ENCODE peak calls at places on chromosomes 12 and 14, in eight cellular contexts. One of them, this sample, is unnamed.

GRCh38 chr12:20189767-20190166 is 178.6 kb upstream of the PDE3A start:
- DNase-seq in neural crest cell: no peak
- DNase-seq in mesothelial cell of epicardium: no peak
- DNase-seq in AG09309: no peak
- DNase-seq in right lobe of liver: no peak
- DNase-seq in HCT116: no peak
- DNase-seq in fibroblast of pulmonary artery: no peak
- DNase-seq in psoas muscle: no peak
- DNase-seq in this sample: no peak

GRCh38 chr14:20458031-20458789 is 3.0 kb downstream of the PIP4P1 start:
- DNase-seq in mesothelial cell of epicardium: no peak
- DNase-seq in right lobe of liver: no peak
- DNase-seq in AG09309: no peak
- DNase-seq in neural crest cell: no peak
- DNase-seq in fibroblast of pulmonary artery: no peak
- DNase-seq in psoas muscle: no peak
- DNase-seq in HCT116: no peak
- DNase-seq in this sample: no peak

GRCh38 chr14:82855912-82856381 is 1322.3 kb upstream of the SEL1L start:
- DNase-seq in fibroblast of pulmonary artery: peak; percentile 37
- DNase-seq in AG09309: no peak
- DNase-seq in mesothelial cell of epicardium: no peak
- DNase-seq in right lobe of liver: no peak
- DNase-seq in HCT116: no peak
- DNase-seq in psoas muscle: no peak
- DNase-seq in neural crest cell: no peak
- DNase-seq in this sample: no peak

GRCh38 chr12:83506841-83507240 is 820.1 kb downstream of the TMTC2 start:
- DNase-seq in AG09309: no peak
- DNase-seq in right lobe of liver: no peak
- DNase-seq in neural crest cell: no peak
- DNase-seq in HCT116: no peak
- DNase-seq in fibroblast of pulmonary artery: no peak
- DNase-seq in psoas muscle: no peak
- DNase-seq in mesothelial cell of epicardium: no peak
- DNase-seq in this sample: no peak

GRCh38 chr12:106598003-106598402 is 15.2 kb downstream of the RFX4 start:
- DNase-seq in psoas muscle: no peak
- DNase-seq in mesothelial cell of epicardium: no peak
- DNase-seq in right lobe of liver: no peak
- DNase-seq in HCT116: no peak
- DNase-seq in neural crest cell: no peak
- DNase-seq in AG09309: no peak
- DNase-seq in fibroblast of pulmonary artery: no peak
- DNase-seq in this sample: no peak

GRCh38 chr14:76329150-76329881 is 46.6 kb upstream of the ESRRB start:
- DNase-seq in HCT116: no peak
- DNase-seq in psoas muscle: no peak
- DNase-seq in right lobe of liver: peak; percentile 68
- DNase-seq in mesothelial cell of epicardium: no peak
- DNase-seq in neural crest cell: no peak
- DNase-seq in fibroblast of pulmonary artery: no peak
- DNase-seq in AG09309: no peak
- DNase-seq in this sample: no peak

GRCh38 chr12:11968041-11968383 is 102.7 kb upstream of the BCL2L14 start:
- DNase-seq in neural crest cell: no peak
- DNase-seq in psoas muscle: no peak
- DNase-seq in right lobe of liver: no peak
- DNase-seq in fibroblast of pulmonary artery: no peak
- DNase-seq in HCT116: no peak
- DNase-seq in AG09309: no peak
- DNase-seq in mesothelial cell of epicardium: no peak
- DNase-seq in this sample: no peak

GRCh38 chr12:40010899-40011774 is 94.7 kb downstream of the SLC2A13 start:
- DNase-seq in mesothelial cell of epicardium: no peak
- DNase-seq in fibroblast of pulmonary artery: peak; percentile 85
- DNase-seq in right lobe of liver: no peak
- DNase-seq in HCT116: peak; percentile 41
- DNase-seq in neural crest cell: peak; percentile 40
- DNase-seq in AG09309: peak; percentile 44
- DNase-seq in psoas muscle: no peak
- DNase-seq in this sample: no peak

GRCh38 chr12:114395755-114396152 is 10.2 kb downstream of the TBX5 start:
- DNase-seq in mesothelial cell of epicardium: no peak
- DNase-seq in HCT116: no peak
- DNase-seq in psoas muscle: no peak
- DNase-seq in AG09309: peak; percentile 67
- DNase-seq in neural crest cell: no peak
- DNase-seq in fibroblast of pulmonary artery: peak; percentile 41
- DNase-seq in right lobe of liver: no peak
- DNase-seq in this sample: no peak

GRCh38 chr12:132516064-132517012 is 26.4 kb downstream of the FBRSL1 start:
- DNase-seq in fibroblast of pulmonary artery: no peak
- DNase-seq in psoas muscle: no peak
- DNase-seq in right lobe of liver: no peak
- DNase-seq in mesothelial cell of epicardium: no peak
- DNase-seq in neural crest cell: no peak
- DNase-seq in AG09309: no peak
- DNase-seq in HCT116: no peak
- DNase-seq in this sample: no peak

GRCh38 chr12:40769846-40770245 is 77.6 kb downstream of the CNTN1 start:
- DNase-seq in right lobe of liver: no peak
- DNase-seq in AG09309: no peak
- DNase-seq in mesothelial cell of epicardium: no peak
- DNase-seq in neural crest cell: no peak
- DNase-seq in psoas muscle: no peak
- DNase-seq in fibroblast of pulmonary artery: no peak
- DNase-seq in HCT116: no peak
- DNase-seq in this sample: no peak

GRCh38 chr14:49019467-49020100 is 566.6 kb downstream of the RPS29 start:
- DNase-seq in HCT116: no peak
- DNase-seq in AG09309: no peak
- DNase-seq in mesothelial cell of epicardium: no peak
- DNase-seq in psoas muscle: no peak
- DNase-seq in right lobe of liver: no peak
- DNase-seq in fibroblast of pulmonary artery: no peak
- DNase-seq in neural crest cell: no peak
- DNase-seq in this sample: no peak

GRCh38 chr14:61747342-61747741 is 14.9 kb upstream of the SNAPC1 start:
- DNase-seq in AG09309: no peak
- DNase-seq in mesothelial cell of epicardium: no peak
- DNase-seq in fibroblast of pulmonary artery: no peak
- DNase-seq in right lobe of liver: no peak
- DNase-seq in HCT116: no peak
- DNase-seq in psoas muscle: no peak
- DNase-seq in neural crest cell: no peak
- DNase-seq in this sample: no peak

GRCh38 chr12:85804663-85805062 is 31.5 kb downstream of the RASSF9 start:
- DNase-seq in psoas muscle: no peak
- DNase-seq in right lobe of liver: no peak
- DNase-seq in fibroblast of pulmonary artery: peak; percentile 58
- DNase-seq in mesothelial cell of epicardium: no peak
- DNase-seq in AG09309: no peak
- DNase-seq in HCT116: no peak
- DNase-seq in neural crest cell: no peak
- DNase-seq in this sample: no peak

DNA sequence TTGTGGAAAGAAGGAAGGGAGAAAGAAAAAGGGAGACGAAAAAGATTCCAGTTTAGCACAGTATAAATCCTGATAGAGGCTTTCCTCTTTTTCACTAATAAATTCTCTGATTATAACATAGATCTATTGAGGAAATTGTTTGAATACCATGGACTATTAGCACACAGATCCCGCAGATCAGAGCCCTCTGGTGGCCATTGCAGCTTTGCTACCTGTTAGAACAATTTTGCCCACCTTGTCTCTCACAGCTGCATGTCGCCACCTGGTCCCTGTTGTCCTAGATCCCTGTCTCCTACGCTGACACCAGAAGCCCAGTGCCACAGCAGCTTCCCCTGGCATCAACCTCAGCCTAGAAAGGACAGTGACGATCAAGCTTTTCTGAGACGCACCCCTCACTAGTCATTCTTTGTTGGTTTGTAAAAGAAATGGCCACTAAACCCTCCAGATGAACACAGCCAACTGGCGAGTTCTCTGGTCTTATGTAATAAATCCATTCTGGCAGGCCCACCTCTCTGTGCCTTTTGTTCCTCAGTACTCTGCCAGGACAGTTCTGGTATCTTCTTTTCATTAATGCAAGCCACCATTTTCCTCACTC is 9.9 kb downstream of the GPHB5 start:
- DNase-seq in AG09309: no peak
- DNase-seq in psoas muscle: no peak
- DNase-seq in fibroblast of pulmonary artery: peak; percentile 47
- DNase-seq in mesothelial cell of epicardium: no peak
- DNase-seq in HCT116: peak; percentile 40
- DNase-seq in neural crest cell: no peak
- DNase-seq in right lobe of liver: no peak
- DNase-seq in this sample: no peak
- TF ChIP-seq CTCF in AG09309: peak; percentile 54
- TF ChIP-seq CTCF in psoas muscle: peak; percentile 13
- TF ChIP-seq CTCF in fibroblast of pulmonary artery: peak; percentile 71
- TF ChIP-seq CTCF in mesothelial cell of epicardium: peak; percentile 52
- TF ChIP-seq CTCF in HCT116: peak; percentile 46
- TF ChIP-seq CTCF in neural crest cell: peak; percentile 70
- TF ChIP-seq CTCF in right lobe of liver: peak; percentile 43
- TF ChIP-seq CTCF in this sample: peak; percentile 71

DNA sequence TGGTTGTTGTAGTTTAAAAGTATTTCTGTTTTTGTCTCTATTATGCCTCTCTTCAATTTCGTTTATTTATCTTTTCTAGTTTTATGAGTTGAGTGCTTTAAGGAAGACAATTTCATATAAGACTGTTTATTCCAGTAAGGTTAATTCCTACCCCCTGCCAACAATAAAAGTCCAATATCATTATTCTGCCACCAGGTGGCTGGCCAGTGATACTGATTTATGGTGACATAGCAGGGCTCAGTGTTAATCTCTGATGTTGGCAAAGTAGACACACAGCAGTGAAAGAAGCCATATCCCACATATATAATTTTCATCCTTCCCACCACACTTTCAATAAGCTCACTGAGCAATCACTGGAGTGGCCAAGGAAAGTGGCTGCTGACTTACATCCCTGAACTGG is 69.0 kb upstream of the BMP4 start:
- DNase-seq in right lobe of liver: no peak
- DNase-seq in neural crest cell: no peak
- DNase-seq in fibroblast of pulmonary artery: peak; percentile 62
- DNase-seq in mesothelial cell of epicardium: no peak
- DNase-seq in AG09309: peak; percentile 3
- DNase-seq in psoas muscle: no peak
- DNase-seq in HCT116: peak; percentile 43
- DNase-seq in this sample: no peak
- TF ChIP-seq CTCF in right lobe of liver: peak; percentile 56
- TF ChIP-seq CTCF in neural crest cell: peak; percentile 47
- TF ChIP-seq CTCF in fibroblast of pulmonary artery: peak; percentile 62
- TF ChIP-seq CTCF in mesothelial cell of epicardium: peak; percentile 42
- TF ChIP-seq CTCF in AG09309: peak; percentile 47
- TF ChIP-seq CTCF in psoas muscle: no peak
- TF ChIP-seq CTCF in HCT116: peak; percentile 59
- TF ChIP-seq CTCF in this sample: peak; percentile 57

GRCh38 chr12:104459556-104459909 is 2.8 kb downstream of the CHST11 start:
- DNase-seq in psoas muscle: no peak
- DNase-seq in mesothelial cell of epicardium: no peak
- DNase-seq in HCT116: no peak
- DNase-seq in right lobe of liver: no peak
- DNase-seq in neural crest cell: no peak
- DNase-seq in AG09309: no peak
- DNase-seq in fibroblast of pulmonary artery: no peak
- DNase-seq in this sample: no peak

GRCh38 chr12:104458645-104459555 is 2.2 kb downstream of the CHST11 start:
- DNase-seq in neural crest cell: no peak
- DNase-seq in AG09309: no peak
- DNase-seq in right lobe of liver: no peak
- DNase-seq in psoas muscle: peak; percentile 53
- DNase-seq in HCT116: no peak
- DNase-seq in mesothelial cell of epicardium: no peak
- DNase-seq in fibroblast of pulmonary artery: peak; percentile 38
- DNase-seq in this sample: no peak

GRCh38 chr12:104456417-104456949 is at the start of gene CHST11:
- DNase-seq in HCT116: peak; percentile 48
- DNase-seq in AG09309: peak; percentile 54
- DNase-seq in right lobe of liver: peak; percentile 81
- DNase-seq in mesothelial cell of epicardium: peak; percentile 80
- DNase-seq in neural crest cell: peak; percentile 80
- DNase-seq in fibroblast of pulmonary artery: peak; percentile 93
- DNase-seq in psoas muscle: peak; percentile 84
- DNase-seq in this sample: peak; percentile 88

GRCh38 chr12:104456950-104457745 is 400 bp downstream of the CHST11 start:
- DNase-seq in AG09309: no peak
- DNase-seq in HCT116: no peak
- DNase-seq in right lobe of liver: peak; percentile 68
- DNase-seq in fibroblast of pulmonary artery: peak; percentile 80
- DNase-seq in neural crest cell: peak; percentile 57
- DNase-seq in mesothelial cell of epicardium: peak; percentile 67
- DNase-seq in psoas muscle: peak; percentile 57
- DNase-seq in this sample: peak; percentile 75

DNA sequence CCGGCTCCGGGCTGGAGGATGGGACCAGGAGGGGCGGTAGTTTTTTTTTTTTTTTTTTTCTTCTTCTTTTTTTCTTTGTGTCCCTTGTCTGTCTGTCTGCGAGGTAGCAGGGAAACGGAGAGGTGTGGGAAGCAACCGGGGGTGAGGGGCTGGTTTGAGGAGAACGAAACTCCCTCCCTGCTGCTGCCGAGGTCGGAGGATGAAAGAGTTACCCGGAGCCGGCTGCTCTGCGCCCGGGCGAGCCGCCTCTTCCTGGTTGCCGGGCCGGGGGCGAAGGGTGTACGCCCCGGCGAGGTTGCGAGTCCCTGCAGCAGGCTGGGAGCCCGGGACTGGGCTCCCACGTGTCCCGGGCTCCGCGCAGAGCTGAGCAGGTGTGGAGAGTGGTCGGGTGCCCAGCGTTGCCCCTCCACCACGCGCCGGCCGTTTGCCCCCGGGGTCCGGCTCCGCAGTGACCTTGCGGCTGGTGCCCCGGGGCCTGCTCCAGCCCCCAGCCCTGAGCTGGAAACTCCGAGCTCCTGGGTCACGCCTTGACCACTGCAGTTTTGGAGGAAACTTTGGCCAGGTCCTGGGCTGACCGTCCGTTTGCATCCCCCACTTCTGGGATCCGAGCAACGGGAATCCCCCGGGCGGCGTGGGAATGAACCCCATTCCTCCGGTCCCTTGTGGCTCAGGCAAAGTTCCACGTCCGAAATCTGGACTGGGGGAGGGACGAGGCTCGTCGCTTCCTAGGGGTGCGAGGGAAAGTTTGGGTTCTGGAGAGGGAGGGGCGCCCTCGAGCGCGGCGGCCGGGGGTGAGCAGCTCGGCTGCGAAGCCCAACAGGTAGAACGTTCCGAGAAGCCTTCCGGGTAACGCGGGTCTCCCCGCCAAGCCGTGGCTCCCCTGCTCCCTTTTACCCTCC is 1.2 kb downstream of the CHST11 start:
- DNase-seq in neural crest cell: peak; percentile 11
- DNase-seq in mesothelial cell of epicardium: peak; percentile 59
- DNase-seq in right lobe of liver: peak; percentile 61
- DNase-seq in psoas muscle: peak; percentile 60
- DNase-seq in HCT116: no peak
- DNase-seq in AG09309: no peak
- DNase-seq in fibroblast of pulmonary artery: no peak
- DNase-seq in this sample: peak; percentile 73
- TF ChIP-seq CTCF in neural crest cell: peak; percentile 24
- TF ChIP-seq CTCF in mesothelial cell of epicardium: no peak
- TF ChIP-seq CTCF in right lobe of liver: no peak
- TF ChIP-seq CTCF in psoas muscle: no peak
- TF ChIP-seq CTCF in HCT116: no peak
- TF ChIP-seq CTCF in AG09309: no peak
- TF ChIP-seq CTCF in fibroblast of pulmonary artery: no peak
- TF ChIP-seq CTCF in this sample: no peak

GRCh38 chr14:22598896-22599244 is 770 bp downstream of the ABHD4 start:
- DNase-seq in HCT116: peak; percentile 16
- DNase-seq in right lobe of liver: no peak
- DNase-seq in fibroblast of pulmonary artery: peak; percentile 61
- DNase-seq in neural crest cell: no peak
- DNase-seq in AG09309: no peak
- DNase-seq in psoas muscle: no peak
- DNase-seq in mesothelial cell of epicardium: no peak
- DNase-seq in this sample: no peak
- TF ChIP-seq CTCF in HCT116: no peak
- TF ChIP-seq CTCF in right lobe of liver: peak; percentile 27
- TF ChIP-seq CTCF in fibroblast of pulmonary artery: peak; percentile 42
- TF ChIP-seq CTCF in neural crest cell: no peak
- TF ChIP-seq CTCF in AG09309: peak; percentile 45
- TF ChIP-seq CTCF in psoas muscle: no peak
- TF ChIP-seq CTCF in mesothelial cell of epicardium: no peak
- TF ChIP-seq CTCF in this sample: peak; percentile 45

This sample was measured in type B pancreatic cell.